ENCODE peak calls at places on chromosome 13, in eight cellular contexts. A is stomach, L is suprapubic skin, S is K562, O is SK-N-SH, B is upper lobe of left lung, C is prostate gland, X is GM12878. H is an unnamed sample.

GRCh38 chr13:46386996-46387851 is at the start of gene RUBCNL:
- DNase-seq in A (no peak), L (no peak), S (peak; percentile 8), O (peak; percentile 74), B (peak; percentile 92), C (no peak), X (no peak), H (peak; percentile 92)

GRCh38 chr13:80928241-80928640 is 587.3 kb upstream of the SPRY2 start:
- DNase-seq in A (no peak), L (no peak), S (no peak), O (no peak), B (no peak), C (no peak), X (no peak), H (no peak)

GRCh38 chr13:44309771-44310767 is 63.6 kb upstream of the SERP2 start:
- DNase-seq in A (peak; percentile 86), L (no peak), S (no peak), O (no peak), B (no peak), C (peak; percentile 86), X (no peak), H (no peak)

GRCh38 chr13:106344318-106344717 is 191.1 kb downstream of the EFNB2 start:
- DNase-seq in A (no peak), L (no peak), S (no peak), O (no peak), B (no peak), C (no peak), X (no peak), H (no peak)

GRCh38 chr13:43787998-43788397 is 1.2 kb upstream of the ENOX1 start:
- DNase-seq in A (no peak), L (no peak), S (no peak), O (peak; percentile 49), B (no peak), C (no peak), X (no peak), H (no peak)

GRCh38 chr13:66405908-66406802 is 824.0 kb downstream of the PCDH9 start:
- DNase-seq in A (no peak), L (no peak), S (no peak), O (no peak), B (no peak), C (peak; percentile 16), X (no peak), H (no peak)

GRCh38 chr13:66111628-66112027 is 1118.5 kb downstream of the PCDH9 start:
- DNase-seq in A (no peak), L (no peak), S (no peak), O (no peak), B (no peak), C (no peak), X (no peak), H (no peak)

GRCh38 chr13:43546821-43547220 is 240.0 kb downstream of the ENOX1 start:
- DNase-seq in A (no peak), L (no peak), S (no peak), O (no peak), B (no peak), C (no peak), X (no peak), H (no peak)

GRCh38 chr13:82593239-82593638 is 1289.0 kb downstream of the SLITRK1 start:
- DNase-seq in A (no peak), L (no peak), S (no peak), O (no peak), B (no peak), C (no peak), X (no peak), H (no peak)

GRCh38 chr13:106382569-106382968 is 152.9 kb downstream of the EFNB2 start:
- DNase-seq in A (no peak), L (no peak), S (no peak), O (no peak), B (no peak), C (no peak), X (no peak), H (no peak)

GRCh38 chr13:97414392-97414791 is 19.6 kb upstream of the RAP2A start:
- DNase-seq in A (no peak), L (no peak), S (no peak), O (no peak), B (no peak), C (no peak), X (no peak), H (no peak)

GRCh38 chr13:31050486-31051400 is 111.0 kb downstream of the HSPH1 start:
- DNase-seq in A (no peak), L (peak; percentile 50), S (peak; percentile 29), O (peak; percentile 38), B (no peak), C (no peak), X (no peak), H (no peak)

GRCh38 chr13:89746554-89746953 is 1600.9 kb upstream of the MIR17HG start:
- DNase-seq in A (no peak), L (no peak), S (no peak), O (no peak), B (no peak), C (no peak), X (no peak), H (no peak)

GRCh38 chr13:24264976-24265375 is 44.4 kb upstream of the C1QTNF9 start:
- DNase-seq in A (no peak), L (no peak), S (no peak), O (no peak), B (no peak), C (no peak), X (no peak), H (peak; percentile 91)

GRCh38 chr13:38707433-38707832 is 20.6 kb downstream of the FREM2 start:
- DNase-seq in A (no peak), L (no peak), S (no peak), O (no peak), B (no peak), C (no peak), X (no peak), H (no peak)

GRCh38 chr13:85825454-85825853 is 26.2 kb upstream of the SLITRK6 start:
- DNase-seq in A (no peak), L (no peak), S (no peak), O (no peak), B (no peak), C (no peak), X (no peak), H (no peak)

GRCh38 chr13:20728579-20729300 is 25.2 kb downstream of the IL17D start:
- DNase-seq in A (no peak), L (no peak), S (no peak), O (no peak), B (no peak), C (no peak), X (no peak), H (no peak)

GRCh38 chr13:80030491-80030890 is 310.4 kb downstream of the SPRY2 start:
- DNase-seq in A (no peak), L (no peak), S (no peak), O (no peak), B (no peak), C (no peak), X (no peak), H (no peak)

GRCh38 chr13:44605275-44605674 is 29.1 kb upstream of the TSC22D1 start:
- DNase-seq in A (no peak), L (no peak), S (no peak), O (no peak), B (no peak), C (no peak), X (no peak), H (no peak)

GRCh38 chr13:29702912-29703351 is 107.4 kb upstream of the SLC7A1 start:
- DNase-seq in A (no peak), L (no peak), S (no peak), O (no peak), B (no peak), C (no peak), X (no peak), H (no peak)

GRCh38 chr13:30355405-30355741 is 48.0 kb upstream of the KATNAL1 start:
- DNase-seq in A (peak; percentile 45), L (no peak), S (peak; percentile 51), O (peak; percentile 51), B (peak; percentile 46), C (no peak), X (no peak), H (peak; percentile 90)

GRCh38 chr13:107865643-107866006 is 349.7 kb downstream of the LIG4 start:
- DNase-seq in A (no peak), L (no peak), S (no peak), O (no peak), B (no peak), C (no peak), X (no peak), H (no peak)

GRCh38 chr13:31209172-31209818 is 9.5 kb downstream of the B3GLCT start:
- DNase-seq in A (peak; percentile 43), L (no peak), S (no peak), O (peak; percentile 83), B (no peak), C (peak; percentile 24), X (no peak), H (no peak)

DNA sequence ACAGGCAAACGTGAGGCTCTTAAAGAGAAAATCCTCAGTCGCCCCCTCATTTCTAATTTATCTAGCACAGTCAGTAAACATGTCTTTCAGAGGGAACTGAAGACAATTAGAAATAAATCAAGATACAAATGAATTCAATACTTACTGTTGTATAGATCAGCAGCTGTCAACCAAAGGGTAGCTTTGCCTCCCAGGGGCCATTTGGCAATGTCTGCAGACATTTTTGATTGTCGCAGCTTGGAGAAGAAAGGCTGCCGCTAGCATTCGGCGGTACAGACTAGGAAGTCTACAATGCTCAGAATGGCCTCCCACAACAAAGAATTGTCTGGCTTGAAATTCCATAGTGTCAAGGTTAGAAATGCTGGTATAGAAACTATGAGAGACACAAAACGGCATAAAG is 91.5 kb downstream of the RGCC start:
- DNase-seq in A (no peak), L (no peak), S (no peak), O (no peak), B (no peak), C (no peak), X (no peak), H (no peak)
- TF ChIP-seq POLR2AphosphoS5 in A (no peak), L (no peak), S (no peak), O (no peak), B (no peak), C (no peak), X (no peak), H (no peak)

DNA sequence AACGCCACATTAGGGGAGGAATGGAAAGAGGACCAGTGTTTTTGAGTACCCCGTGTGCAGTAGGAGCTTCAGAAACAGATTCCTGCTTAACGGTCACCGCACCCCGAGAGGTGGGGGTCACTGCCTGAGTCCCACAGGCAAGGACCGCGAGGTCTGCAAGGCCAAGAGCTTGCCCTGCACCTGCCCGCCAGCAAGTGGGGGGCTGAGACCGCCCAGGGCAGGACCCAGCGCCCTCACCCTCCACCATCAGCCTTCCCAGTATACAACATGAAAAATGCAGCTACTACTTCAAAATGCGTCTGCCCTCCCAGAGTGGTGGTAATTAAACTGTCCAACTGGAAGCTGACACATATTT is 44.9 kb downstream of the COL4A1 start:
- DNase-seq in A (no peak), L (no peak), S (no peak), O (no peak), B (no peak), C (no peak), X (no peak), H (no peak)
- H3K27ac ChIP-seq in A (peak overlapping the region; percentile 55), L (no peak overlapping the region), S (no peak overlapping the region), O (no peak overlapping the region), B (peak overlapping the region; percentile 13), C (peak overlapping the region; percentile 25), X (no peak overlapping the region), H (no peak overlapping the region)

GRCh38 chr13:99218545-99218944 is 17.9 kb downstream of the UBAC2 start:
- DNase-seq in A (peak; percentile 96), L (no peak), S (no peak), O (no peak), B (no peak), C (no peak), X (no peak), H (no peak)
- H3K4me1 ChIP-seq in A (peaks cover 68% of the 10 kb centered on the region), L (peaks cover 89% of the 10 kb centered on the region), S (peaks cover 8% of the 10 kb centered on the region), O (peaks cover 10% of the 10 kb centered on the region), B (peaks cover 21% of the 10 kb centered on the region), C (no peaks in the 10 kb centered on the region), X (peaks cover 14% of the 10 kb centered on the region), H (peaks cover 93% of the 10 kb centered on the region)

GRCh38 chr13:98809345-98809777 is 56.9 kb upstream of the SLC15A1 start:
- DNase-seq in A (no peak), L (no peak), S (no peak), O (no peak), B (peak; percentile 20), C (no peak), X (no peak), H (no peak)
- TF ChIP-seq POLR2AphosphoS5 in A (no peak), L (no peak), S (no peak), O (no peak), B (no peak), C (no peak), X (no peak), H (no peak)

H was measured in spleen.